ENCODE peak calls at places on chromosomes 5 and 9, in seven cellular contexts. Z, G, M, O, R, C and V are unnamed samples.

GRCh38 chr9:111016046-111017026 is 21.9 kb downstream of the LPAR1 start:
- DNase-seq in Z (no peak), G (no peak), M (no peak), O (no peak), R (peak; percentile 16), C (no peak), V (no peak)

GRCh38 chr5:178430187-178431062 is 159.8 kb downstream of the COL23A1 start:
- DNase-seq in Z (no peak), G (no peak), M (no peak), O (peak; percentile 11), R (no peak), C (no peak), V (no peak)

GRCh38 chr9:112472996-112473395 is 13.6 kb upstream of the KIAA1958 start:
- DNase-seq in Z (no peak), G (no peak), M (no peak), O (no peak), R (no peak), C (no peak), V (no peak)

GRCh38 chr5:96142786-96143434 is 181.3 kb upstream of the ELL2 start:
- DNase-seq in Z (peak; percentile 73), G (no peak), M (no peak), O (no peak), R (no peak), C (no peak), V (no peak)

GRCh38 chr9:116175616-116176015 is 22.0 kb downstream of the PAPPA start:
- DNase-seq in Z (no peak), G (no peak), M (no peak), O (no peak), R (no peak), C (no peak), V (no peak)

GRCh38 chr5:151151793-151152192 is 5.8 kb downstream of the ANXA6 start:
- DNase-seq in Z (no peak), G (no peak), M (no peak), O (peak; percentile 59), R (no peak), C (no peak), V (no peak)

GRCh38 chr9:92952861-92953620 is 5.7 kb downstream of the FGD3 start:
- DNase-seq in Z (no peak), G (no peak), M (no peak), O (no peak), R (no peak), C (no peak), V (no peak)

GRCh38 chr5:168830833-168831232 is 251.7 kb upstream of the PANK3 start:
- DNase-seq in Z (no peak), G (no peak), M (no peak), O (no peak), R (no peak), C (no peak), V (no peak)

GRCh38 chr5:14714706-14715105 is 50.2 kb downstream of the OTULIN start:
- DNase-seq in Z (no peak), G (no peak), M (no peak), O (peak; percentile 50), R (no peak), C (no peak), V (no peak)

GRCh38 chr5:179698935-179699639 is at the start of gene CANX:
- DNase-seq in Z (no peak), G (no peak), M (no peak), O (no peak), R (no peak), C (no peak), V (peak; percentile 13)

GRCh38 chr5:126479810-126480209 is 56.6 kb downstream of the GRAMD2B start:
- DNase-seq in Z (no peak), G (no peak), M (no peak), O (no peak), R (no peak), C (no peak), V (no peak)